ENCODE peak calls at places on chromosomes 4 and X, in seven cellular contexts. F is cardiac fibroblast, T is ovary, H is mesothelial cell of epicardium, U is cardiac muscle cell, W is K562, L is brain microvascular endothelial cell. N is an unnamed sample.

GRCh38 chr4:156954598-156954997 is 17.0 kb downstream of the PDGFC start:
- DNase-seq in F (no peak), T (no peak), H (no peak), U (no peak), W (no peak), L (no peak), N (no peak)

GRCh38 chr4:102537280-102537679 is 36.1 kb downstream of the NFKB1 start:
- DNase-seq in F (no peak), T (no peak), H (no peak), U (no peak), W (no peak), L (no peak), N (peak)

GRCh38 chr4:105978684-105979296 is 83.5 kb downstream of the NPNT start:
- DNase-seq in F (peak), T (no peak), H (no peak), U (peak), W (no peak), L (peak), N (peak)

GRCh38 chr4:181821039-181822004 is 421.9 kb upstream of the TENM3 start:
- DNase-seq in F (peak), T (no peak), H (no peak), U (peak), W (no peak), L (peak), N (peak)

GRCh38 chr4:108367751-108368150 is 199.0 kb upstream of the LEF1 start:
- DNase-seq in F (no peak), T (no peak), H (no peak), U (no peak), W (no peak), L (no peak), N (no peak)

GRCh38 chrX:47191331-47191730 is 2.3 kb upstream of the UBA1 start:
- DNase-seq in F (peak), T (no peak), H (no peak), U (no peak), W (no peak), L (no peak), N (peak)

GRCh38 chr4:13173974-13174373 is 310.2 kb downstream of the RAB28 start:
- DNase-seq in F (peak), T (no peak), H (no peak), U (peak), W (no peak), L (no peak), N (no peak)

GRCh38 chr4:179415842-179416223 is 1973.6 kb upstream of the AGA start:
- DNase-seq in F (no peak), T (no peak), H (no peak), U (no peak), W (no peak), L (no peak), N (no peak)

DNA sequence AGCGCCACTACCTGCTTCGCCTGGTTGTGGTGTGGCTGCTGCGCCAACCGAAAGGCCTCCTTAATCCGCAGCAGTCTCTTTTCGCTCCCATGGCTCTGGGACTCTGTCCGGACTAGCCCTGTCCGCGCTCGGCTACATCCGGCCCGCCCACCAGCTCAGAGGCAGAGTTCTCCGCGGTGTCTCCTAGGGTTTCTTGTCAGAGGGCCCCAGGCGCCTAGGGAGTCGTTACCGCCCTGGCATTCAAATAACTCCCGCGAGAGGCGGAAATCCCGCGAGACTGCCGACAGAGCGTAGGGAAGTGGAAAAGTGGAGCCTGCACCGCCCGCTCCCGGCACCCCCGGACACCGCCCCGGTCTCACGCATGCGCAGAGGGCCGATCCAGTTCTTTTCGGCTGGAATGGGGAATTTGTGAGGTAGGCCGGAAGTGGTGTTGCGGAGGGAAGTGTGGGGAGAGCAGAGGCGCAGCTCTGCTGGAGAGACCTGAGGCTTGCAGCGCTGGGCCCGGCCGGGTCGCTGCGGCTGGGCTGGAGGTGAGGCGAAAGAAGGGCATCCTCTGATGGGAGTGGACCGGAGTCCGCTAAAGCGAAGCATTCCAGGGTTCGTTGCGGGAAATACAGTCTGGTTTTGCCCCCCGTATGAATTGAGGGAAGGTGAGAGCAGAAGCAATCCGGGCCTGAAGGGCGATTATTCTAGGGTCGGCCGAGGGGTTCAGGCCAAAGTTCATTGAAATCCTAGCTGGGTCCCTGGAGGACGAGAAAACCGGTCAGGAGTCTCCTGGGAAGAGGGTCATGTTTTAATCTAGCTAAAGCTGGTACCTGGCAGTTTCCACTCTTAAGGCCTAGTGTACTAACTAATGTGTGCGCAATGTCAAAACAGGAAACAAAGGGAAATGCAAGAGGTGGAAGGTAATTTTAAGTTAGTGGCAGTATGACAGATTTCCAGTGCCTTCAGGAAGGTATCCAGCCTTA is at the start of gene FAM200B:
- DNase-seq in F (peak), T (peak), H (peak), U (peak), W (peak), L (peak), N (peak)
- TF ChIP-seq CTCF in F (peak), T (peak), H (no peak), U (peak), W (peak), L (peak), N (peak)

GRCh38 chrX:49177338-49177833 is 5.7 kb downstream of the PLP2 start:
- DNase-seq in F (no peak), T (no peak), H (no peak), U (no peak), W (no peak), L (no peak), N (no peak)
- TF ChIP-seq CTCF in F (no peak), T (no peak), H (no peak), U (no peak), W (peak), L (peak), N (peak)

GRCh38 chr4:76214269-76214628 is 625 bp upstream of the SCARB2 start:
- DNase-seq in F (no peak), T (no peak), H (no peak), U (no peak), W (no peak), L (no peak), N (no peak)
- TF ChIP-seq CTCF in F (no peak), T (no peak), H (no peak), U (no peak), W (no peak), L (no peak), N (no peak)

GRCh38 chr4:80192252-80192866 is 4.9 kb upstream of the PRDM8 start:
- DNase-seq in F (no peak), T (no peak), H (no peak), U (no peak), W (no peak), L (no peak), N (no peak)
- TF ChIP-seq CTCF in F (no peak), T (no peak), H (no peak), U (no peak), W (no peak), L (no peak), N (no peak)